ENCODE peak calls at places on chromosomes 11 and 22, in ten cellular contexts. One of them, this sample, is unnamed.
A peak's percentile ranks its signal among the peaks of the same experiment; 100 is the strongest.

GRCh38 chr11:112605093-112605666 is 344.5 kb upstream of the PLET1 start:
- DNase-seq in stimulated activated CD4-positive, alpha-beta T cell treated with anti-CD3 and anti-CD28 coated beads, Interleukin-1b, Interleukin-23, amount 100 ng/mL, for 1 hour: no peak
- DNase-seq in C1 segment of cervical spinal cord: no peak
- DNase-seq in activated CD8-positive, alpha-beta memory T cell treated with anti-CD3 and anti-CD28 coated beads for 24 hours: no peak
- DNase-seq in cardiac fibroblast: peak; percentile 54
- DNase-seq in iris pigment epithelial cell: peak; percentile 28
- DNase-seq in T-helper 1 cell: no peak
- DNase-seq in glutamatergic neuron: no peak
- DNase-seq in EL: no peak
- DNase-seq in retina: no peak
- DNase-seq in this sample: peak; percentile 20

GRCh38 chr22:50012201-50013181 is at the start of gene IL17REL:
- DNase-seq in stimulated activated CD4-positive, alpha-beta T cell treated with anti-CD3 and anti-CD28 coated beads, Interleukin-1b, Interleukin-23, amount 100 ng/mL, for 1 hour: no peak
- DNase-seq in C1 segment of cervical spinal cord: no peak
- DNase-seq in activated CD8-positive, alpha-beta memory T cell treated with anti-CD3 and anti-CD28 coated beads for 24 hours: no peak
- DNase-seq in cardiac fibroblast: no peak
- DNase-seq in iris pigment epithelial cell: no peak
- DNase-seq in T-helper 1 cell: no peak
- DNase-seq in glutamatergic neuron: no peak
- DNase-seq in EL: peak; percentile 26
- DNase-seq in retina: no peak
- DNase-seq in this sample: no peak

GRCh38 chr11:72525466-72525865 is 91.1 kb upstream of the CLPB start:
- DNase-seq in stimulated activated CD4-positive, alpha-beta T cell treated with anti-CD3 and anti-CD28 coated beads, Interleukin-1b, Interleukin-23, amount 100 ng/mL, for 1 hour: no peak
- DNase-seq in C1 segment of cervical spinal cord: no peak
- DNase-seq in activated CD8-positive, alpha-beta memory T cell treated with anti-CD3 and anti-CD28 coated beads for 24 hours: no peak
- DNase-seq in cardiac fibroblast: no peak
- DNase-seq in iris pigment epithelial cell: no peak
- DNase-seq in T-helper 1 cell: no peak
- DNase-seq in glutamatergic neuron: no peak
- DNase-seq in EL: no peak
- DNase-seq in retina: no peak
- DNase-seq in this sample: no peak

GRCh38 chr11:2295971-2296912 is 5.5 kb downstream of the C11orf21 start:
- DNase-seq in stimulated activated CD4-positive, alpha-beta T cell treated with anti-CD3 and anti-CD28 coated beads, Interleukin-1b, Interleukin-23, amount 100 ng/mL, for 1 hour: no peak
- DNase-seq in C1 segment of cervical spinal cord: no peak
- DNase-seq in activated CD8-positive, alpha-beta memory T cell treated with anti-CD3 and anti-CD28 coated beads for 24 hours: peak; percentile 49
- DNase-seq in cardiac fibroblast: no peak
- DNase-seq in iris pigment epithelial cell: no peak
- DNase-seq in T-helper 1 cell: no peak
- DNase-seq in glutamatergic neuron: no peak
- DNase-seq in EL: no peak
- DNase-seq in retina: peak; percentile 1
- DNase-seq in this sample: no peak

GRCh38 chr11:32259641-32260081 is 168.8 kb downstream of the RCN1 start:
- DNase-seq in stimulated activated CD4-positive, alpha-beta T cell treated with anti-CD3 and anti-CD28 coated beads, Interleukin-1b, Interleukin-23, amount 100 ng/mL, for 1 hour: no peak
- DNase-seq in C1 segment of cervical spinal cord: no peak
- DNase-seq in activated CD8-positive, alpha-beta memory T cell treated with anti-CD3 and anti-CD28 coated beads for 24 hours: no peak
- DNase-seq in cardiac fibroblast: peak; percentile 78
- DNase-seq in iris pigment epithelial cell: peak; percentile 90
- DNase-seq in T-helper 1 cell: no peak
- DNase-seq in glutamatergic neuron: no peak
- DNase-seq in EL: peak; percentile 15
- DNase-seq in retina: no peak
- DNase-seq in this sample: peak; percentile 40

GRCh38 chr11:92827132-92827531 is 142.3 kb upstream of the MTNR1B start:
- DNase-seq in stimulated activated CD4-positive, alpha-beta T cell treated with anti-CD3 and anti-CD28 coated beads, Interleukin-1b, Interleukin-23, amount 100 ng/mL, for 1 hour: no peak
- DNase-seq in C1 segment of cervical spinal cord: no peak
- DNase-seq in activated CD8-positive, alpha-beta memory T cell treated with anti-CD3 and anti-CD28 coated beads for 24 hours: no peak
- DNase-seq in cardiac fibroblast: no peak
- DNase-seq in iris pigment epithelial cell: no peak
- DNase-seq in T-helper 1 cell: no peak
- DNase-seq in glutamatergic neuron: no peak
- DNase-seq in EL: no peak
- DNase-seq in retina: no peak
- DNase-seq in this sample: no peak

GRCh38 chr11:118061401-118062125 is 15.3 kb upstream of the TMPRSS4 start:
- DNase-seq in stimulated activated CD4-positive, alpha-beta T cell treated with anti-CD3 and anti-CD28 coated beads, Interleukin-1b, Interleukin-23, amount 100 ng/mL, for 1 hour: no peak
- DNase-seq in C1 segment of cervical spinal cord: no peak
- DNase-seq in activated CD8-positive, alpha-beta memory T cell treated with anti-CD3 and anti-CD28 coated beads for 24 hours: no peak
- DNase-seq in cardiac fibroblast: no peak
- DNase-seq in iris pigment epithelial cell: no peak
- DNase-seq in T-helper 1 cell: no peak
- DNase-seq in glutamatergic neuron: no peak
- DNase-seq in EL: no peak
- DNase-seq in retina: no peak
- DNase-seq in this sample: no peak

GRCh38 chr11:9138612-9139579 is 47.5 kb upstream of the SCUBE2 start:
- DNase-seq in stimulated activated CD4-positive, alpha-beta T cell treated with anti-CD3 and anti-CD28 coated beads, Interleukin-1b, Interleukin-23, amount 100 ng/mL, for 1 hour: peak; percentile 1
- DNase-seq in C1 segment of cervical spinal cord: no peak
- DNase-seq in activated CD8-positive, alpha-beta memory T cell treated with anti-CD3 and anti-CD28 coated beads for 24 hours: no peak
- DNase-seq in cardiac fibroblast: peak; percentile 95
- DNase-seq in iris pigment epithelial cell: peak; percentile 92
- DNase-seq in T-helper 1 cell: no peak
- DNase-seq in glutamatergic neuron: no peak
- DNase-seq in EL: peak; percentile 92
- DNase-seq in retina: no peak
- DNase-seq in this sample: peak; percentile 82

GRCh38 chr22:49233507-49234100 is 594.1 kb downstream of the BRD1 start:
- DNase-seq in stimulated activated CD4-positive, alpha-beta T cell treated with anti-CD3 and anti-CD28 coated beads, Interleukin-1b, Interleukin-23, amount 100 ng/mL, for 1 hour: no peak
- DNase-seq in C1 segment of cervical spinal cord: no peak
- DNase-seq in activated CD8-positive, alpha-beta memory T cell treated with anti-CD3 and anti-CD28 coated beads for 24 hours: no peak
- DNase-seq in cardiac fibroblast: no peak
- DNase-seq in iris pigment epithelial cell: no peak
- DNase-seq in T-helper 1 cell: no peak
- DNase-seq in glutamatergic neuron: no peak
- DNase-seq in EL: no peak
- DNase-seq in retina: no peak
- DNase-seq in this sample: no peak

GRCh38 chr11:124648610-124649009 is 24.9 kb downstream of the SIAE start:
- DNase-seq in stimulated activated CD4-positive, alpha-beta T cell treated with anti-CD3 and anti-CD28 coated beads, Interleukin-1b, Interleukin-23, amount 100 ng/mL, for 1 hour: no peak
- DNase-seq in C1 segment of cervical spinal cord: no peak
- DNase-seq in activated CD8-positive, alpha-beta memory T cell treated with anti-CD3 and anti-CD28 coated beads for 24 hours: no peak
- DNase-seq in cardiac fibroblast: no peak
- DNase-seq in iris pigment epithelial cell: no peak
- DNase-seq in T-helper 1 cell: no peak
- DNase-seq in glutamatergic neuron: no peak
- DNase-seq in EL: no peak
- DNase-seq in retina: no peak
- DNase-seq in this sample: no peak

GRCh38 chr11:69702769-69703510 is 882 bp downstream of the FGF19 start:
- DNase-seq in stimulated activated CD4-positive, alpha-beta T cell treated with anti-CD3 and anti-CD28 coated beads, Interleukin-1b, Interleukin-23, amount 100 ng/mL, for 1 hour: no peak
- DNase-seq in C1 segment of cervical spinal cord: no peak
- DNase-seq in activated CD8-positive, alpha-beta memory T cell treated with anti-CD3 and anti-CD28 coated beads for 24 hours: no peak
- DNase-seq in cardiac fibroblast: no peak
- DNase-seq in iris pigment epithelial cell: no peak
- DNase-seq in T-helper 1 cell: no peak
- DNase-seq in glutamatergic neuron: no peak
- DNase-seq in EL: no peak
- DNase-seq in retina: peak; percentile 69
- DNase-seq in this sample: no peak

GRCh38 chr22:29635734-29636357 is 32.4 kb downstream of the NF2 start:
- DNase-seq in stimulated activated CD4-positive, alpha-beta T cell treated with anti-CD3 and anti-CD28 coated beads, Interleukin-1b, Interleukin-23, amount 100 ng/mL, for 1 hour: no peak
- DNase-seq in C1 segment of cervical spinal cord: no peak
- DNase-seq in activated CD8-positive, alpha-beta memory T cell treated with anti-CD3 and anti-CD28 coated beads for 24 hours: no peak
- DNase-seq in cardiac fibroblast: peak; percentile 74
- DNase-seq in iris pigment epithelial cell: peak; percentile 74
- DNase-seq in T-helper 1 cell: no peak
- DNase-seq in glutamatergic neuron: no peak
- DNase-seq in EL: peak; percentile 64
- DNase-seq in retina: peak; percentile 57
- DNase-seq in this sample: no peak

GRCh38 chr11:95485115-95485900 is 254.3 kb upstream of the SESN3 start:
- DNase-seq in stimulated activated CD4-positive, alpha-beta T cell treated with anti-CD3 and anti-CD28 coated beads, Interleukin-1b, Interleukin-23, amount 100 ng/mL, for 1 hour: no peak
- DNase-seq in C1 segment of cervical spinal cord: no peak
- DNase-seq in activated CD8-positive, alpha-beta memory T cell treated with anti-CD3 and anti-CD28 coated beads for 24 hours: no peak
- DNase-seq in cardiac fibroblast: peak; percentile 18
- DNase-seq in iris pigment epithelial cell: peak; percentile 3
- DNase-seq in T-helper 1 cell: no peak
- DNase-seq in glutamatergic neuron: no peak
- DNase-seq in EL: no peak
- DNase-seq in retina: no peak
- DNase-seq in this sample: peak; percentile 33

GRCh38 chr11:27672836-27673464 is 27.3 kb downstream of the BDNF start:
- DNase-seq in stimulated activated CD4-positive, alpha-beta T cell treated with anti-CD3 and anti-CD28 coated beads, Interleukin-1b, Interleukin-23, amount 100 ng/mL, for 1 hour: no peak
- DNase-seq in C1 segment of cervical spinal cord: no peak
- DNase-seq in activated CD8-positive, alpha-beta memory T cell treated with anti-CD3 and anti-CD28 coated beads for 24 hours: no peak
- DNase-seq in cardiac fibroblast: peak; percentile 74
- DNase-seq in iris pigment epithelial cell: peak; percentile 62
- DNase-seq in T-helper 1 cell: no peak
- DNase-seq in glutamatergic neuron: no peak
- DNase-seq in EL: peak; percentile 44
- DNase-seq in retina: no peak
- DNase-seq in this sample: no peak

GRCh38 chr11:90288207-90288821 is 65.5 kb upstream of the CHORDC1 start:
- DNase-seq in stimulated activated CD4-positive, alpha-beta T cell treated with anti-CD3 and anti-CD28 coated beads, Interleukin-1b, Interleukin-23, amount 100 ng/mL, for 1 hour: no peak
- DNase-seq in C1 segment of cervical spinal cord: no peak
- DNase-seq in activated CD8-positive, alpha-beta memory T cell treated with anti-CD3 and anti-CD28 coated beads for 24 hours: no peak
- DNase-seq in cardiac fibroblast: peak; percentile 31
- DNase-seq in iris pigment epithelial cell: peak; percentile 17
- DNase-seq in T-helper 1 cell: no peak
- DNase-seq in glutamatergic neuron: no peak
- DNase-seq in EL: peak; percentile 1
- DNase-seq in retina: peak; percentile 23
- DNase-seq in this sample: peak; percentile 0

GRCh38 chr11:57340228-57340627 is 2.1 kb downstream of the P2RX3 start:
- DNase-seq in stimulated activated CD4-positive, alpha-beta T cell treated with anti-CD3 and anti-CD28 coated beads, Interleukin-1b, Interleukin-23, amount 100 ng/mL, for 1 hour: no peak
- DNase-seq in C1 segment of cervical spinal cord: no peak
- DNase-seq in activated CD8-positive, alpha-beta memory T cell treated with anti-CD3 and anti-CD28 coated beads for 24 hours: no peak
- DNase-seq in cardiac fibroblast: peak; percentile 31
- DNase-seq in iris pigment epithelial cell: peak; percentile 29
- DNase-seq in T-helper 1 cell: no peak
- DNase-seq in glutamatergic neuron: peak; percentile 85
- DNase-seq in EL: peak; percentile 40
- DNase-seq in retina: peak; percentile 71
- DNase-seq in this sample: no peak

GRCh38 chr11:124839972-124840621 is 25.1 kb upstream of the ROBO3 start:
- DNase-seq in stimulated activated CD4-positive, alpha-beta T cell treated with anti-CD3 and anti-CD28 coated beads, Interleukin-1b, Interleukin-23, amount 100 ng/mL, for 1 hour: no peak
- DNase-seq in C1 segment of cervical spinal cord: no peak
- DNase-seq in activated CD8-positive, alpha-beta memory T cell treated with anti-CD3 and anti-CD28 coated beads for 24 hours: no peak
- DNase-seq in cardiac fibroblast: no peak
- DNase-seq in iris pigment epithelial cell: no peak
- DNase-seq in T-helper 1 cell: no peak
- DNase-seq in glutamatergic neuron: no peak
- DNase-seq in EL: no peak
- DNase-seq in retina: no peak
- DNase-seq in this sample: no peak

GRCh38 chr11:79007811-79008294 is 433.0 kb downstream of the TENM4 start:
- DNase-seq in stimulated activated CD4-positive, alpha-beta T cell treated with anti-CD3 and anti-CD28 coated beads, Interleukin-1b, Interleukin-23, amount 100 ng/mL, for 1 hour: no peak
- DNase-seq in C1 segment of cervical spinal cord: no peak
- DNase-seq in activated CD8-positive, alpha-beta memory T cell treated with anti-CD3 and anti-CD28 coated beads for 24 hours: no peak
- DNase-seq in cardiac fibroblast: no peak
- DNase-seq in iris pigment epithelial cell: no peak
- DNase-seq in T-helper 1 cell: no peak
- DNase-seq in glutamatergic neuron: no peak
- DNase-seq in EL: no peak
- DNase-seq in retina: no peak
- DNase-seq in this sample: no peak

GRCh38 chr11:35525501-35526175 is at the start of gene PAMR1:
- DNase-seq in stimulated activated CD4-positive, alpha-beta T cell treated with anti-CD3 and anti-CD28 coated beads, Interleukin-1b, Interleukin-23, amount 100 ng/mL, for 1 hour: no peak
- DNase-seq in C1 segment of cervical spinal cord: no peak
- DNase-seq in activated CD8-positive, alpha-beta memory T cell treated with anti-CD3 and anti-CD28 coated beads for 24 hours: no peak
- DNase-seq in cardiac fibroblast: peak; percentile 77
- DNase-seq in iris pigment epithelial cell: peak; percentile 92
- DNase-seq in T-helper 1 cell: no peak
- DNase-seq in glutamatergic neuron: peak; percentile 51
- DNase-seq in EL: peak; percentile 74
- DNase-seq in retina: peak; percentile 56
- DNase-seq in this sample: peak; percentile 74

GRCh38 chr11:32885556-32885955 is 7.1 kb upstream of the QSER1 start:
- DNase-seq in stimulated activated CD4-positive, alpha-beta T cell treated with anti-CD3 and anti-CD28 coated beads, Interleukin-1b, Interleukin-23, amount 100 ng/mL, for 1 hour: no peak
- DNase-seq in C1 segment of cervical spinal cord: no peak
- DNase-seq in activated CD8-positive, alpha-beta memory T cell treated with anti-CD3 and anti-CD28 coated beads for 24 hours: no peak
- DNase-seq in cardiac fibroblast: no peak
- DNase-seq in iris pigment epithelial cell: no peak
- DNase-seq in T-helper 1 cell: no peak
- DNase-seq in glutamatergic neuron: no peak
- DNase-seq in EL: no peak
- DNase-seq in retina: no peak
- DNase-seq in this sample: no peak

This sample was measured in brain microvascular endothelial cell.